ENCODE peak calls at places on chromosomes 13 and 19, in seven cellular contexts. Y, A, B, H, W, Z and C are unnamed samples.

GRCh38 chr13:67772807-67773453 is 542.8 kb upstream of the PCDH9 start:
- DNase-seq in Y (no peak), H (no peak), W (no peak), Z (no peak), B (no peak), A (no peak), C (no peak)

GRCh38 chr19:55210120-55210493 is 806 bp upstream of the PTPRH start:
- DNase-seq in B (no peak), Z (no peak), A (no peak), Y (no peak), W (no peak), H (no peak), C (peak; percentile 47)

GRCh38 chr19:45376045-45376724 is 5.8 kb upstream of the ERCC2 start:
- DNase-seq in W (no peak), Y (no peak), Z (no peak), H (no peak), A (no peak), B (peak; percentile 50), C (peak; percentile 82)

GRCh38 chr13:27389891-27390290 is 34.5 kb upstream of the GTF3A start:
- DNase-seq in B (no peak), H (no peak), A (no peak), Z (no peak), W (no peak), Y (no peak), C (no peak)

GRCh38 chr19:44758596-44758995 is 10.1 kb downstream of the BCL3 start:
- DNase-seq in Z (no peak), B (no peak), W (no peak), A (no peak), Y (no peak), H (no peak), C (no peak)

GRCh38 chr13:113064534-113065405 is 40.8 kb upstream of the F7 start:
- DNase-seq in W (no peak), H (no peak), Y (no peak), A (no peak), B (peak; percentile 37), Z (no peak), C (peak; percentile 71)

GRCh38 chr13:31093145-31093885 is 68.4 kb downstream of the HSPH1 start:
- DNase-seq in Z (no peak), Y (no peak), H (no peak), A (no peak), W (no peak), B (no peak), C (no peak)

GRCh38 chr19:17993076-17993813 is 14.7 kb upstream of the ARRDC2 start:
- DNase-seq in A (no peak), Z (no peak), Y (no peak), B (no peak), W (no peak), H (no peak), C (no peak)

GRCh38 chr19:15437355-15438123 is 12.2 kb downstream of the WIZ start:
- DNase-seq in H (no peak), B (no peak), A (no peak), Z (no peak), Y (no peak), W (no peak), C (no peak)

GRCh38 chr19:57302020-57302465 is 18.2 kb upstream of the ZNF543 start:
- DNase-seq in B (no peak), A (no peak), H (no peak), Z (no peak), W (no peak), Y (no peak), C (peak; percentile 83)

GRCh38 chr13:23411706-23412105 is 21.8 kb downstream of the SACS start:
- DNase-seq in Z (no peak), W (no peak), A (no peak), B (no peak), Y (no peak), H (no peak), C (no peak)

GRCh38 chr13:112917731-112918130 is 51.3 kb upstream of the MCF2L start:
- DNase-seq in Y (no peak), W (no peak), H (no peak), B (no peak), A (no peak), Z (no peak), C (no peak)

GRCh38 chr19:594265-594870 is 4.7 kb downstream of the HCN2 start:
- DNase-seq in H (no peak), W (no peak), A (no peak), Y (no peak), B (no peak), Z (no peak), C (no peak)